ENCODE peak calls at places on chromosome 9, in ten cellular contexts. G, Y, F, Q, S, U, C, B, T and P are unnamed samples.

GRCh38 chr9:133490201-133490681 is 11.3 kb upstream of the SLC2A6 start:
- DNase-seq in T (no peak), Q (no peak), B (no peak), G (no peak), S (no peak), C (no peak), F (no peak), U (no peak), Y (no peak), P (no peak)

GRCh38 chr9:86329649-86330048 is 24.6 kb downstream of the TUT7 start:
- DNase-seq in B (no peak), Y (no peak), T (no peak), S (no peak), Q (no peak), C (no peak), U (no peak), F (peak; percentile 45), G (no peak), P (no peak)

GRCh38 chr9:82891321-82891720 is 171.6 kb downstream of the RASEF start:
- DNase-seq in G (no peak), U (no peak), T (no peak), Q (no peak), C (no peak), F (no peak), Y (no peak), S (no peak), B (no peak), P (no peak)

GRCh38 chr9:109574061-109574882 is 76.2 kb upstream of the PTPN3 start:
- DNase-seq in Q (peak; percentile 43), T (no peak), U (peak; percentile 59), G (no peak), C (no peak), B (no peak), S (no peak), Y (no peak), F (peak; percentile 68), P (peak; percentile 33)

GRCh38 chr9:115524467-115525059 is 406.6 kb upstream of the TNC start:
- DNase-seq in Y (no peak), T (peak; percentile 20), G (peak; percentile 0), U (peak; percentile 44), F (peak; percentile 77), Q (peak; percentile 38), S (no peak), B (no peak), C (no peak), P (peak; percentile 40)

GRCh38 chr9:128203842-128204551 is 818 bp downstream of the DNM1 start:
- DNase-seq in S (no peak), B (no peak), Y (no peak), U (peak; percentile 83), T (peak; percentile 52), G (no peak), F (peak; percentile 47), C (no peak), Q (peak; percentile 79), P (peak; percentile 87)

GRCh38 chr9:76618762-76619161 is 145.5 kb upstream of the PCA3 start:
- DNase-seq in S (no peak), C (no peak), T (no peak), Y (no peak), G (no peak), B (no peak), U (no peak), F (peak; percentile 38), Q (no peak), P (no peak)

GRCh38 chr9:113772121-113772885 is 103.8 kb upstream of the ZNF618 start:
- DNase-seq in G (no peak), Y (no peak), C (no peak), S (no peak), F (peak; percentile 52), Q (no peak), B (no peak), U (no peak), T (no peak), P (no peak)

DNA sequence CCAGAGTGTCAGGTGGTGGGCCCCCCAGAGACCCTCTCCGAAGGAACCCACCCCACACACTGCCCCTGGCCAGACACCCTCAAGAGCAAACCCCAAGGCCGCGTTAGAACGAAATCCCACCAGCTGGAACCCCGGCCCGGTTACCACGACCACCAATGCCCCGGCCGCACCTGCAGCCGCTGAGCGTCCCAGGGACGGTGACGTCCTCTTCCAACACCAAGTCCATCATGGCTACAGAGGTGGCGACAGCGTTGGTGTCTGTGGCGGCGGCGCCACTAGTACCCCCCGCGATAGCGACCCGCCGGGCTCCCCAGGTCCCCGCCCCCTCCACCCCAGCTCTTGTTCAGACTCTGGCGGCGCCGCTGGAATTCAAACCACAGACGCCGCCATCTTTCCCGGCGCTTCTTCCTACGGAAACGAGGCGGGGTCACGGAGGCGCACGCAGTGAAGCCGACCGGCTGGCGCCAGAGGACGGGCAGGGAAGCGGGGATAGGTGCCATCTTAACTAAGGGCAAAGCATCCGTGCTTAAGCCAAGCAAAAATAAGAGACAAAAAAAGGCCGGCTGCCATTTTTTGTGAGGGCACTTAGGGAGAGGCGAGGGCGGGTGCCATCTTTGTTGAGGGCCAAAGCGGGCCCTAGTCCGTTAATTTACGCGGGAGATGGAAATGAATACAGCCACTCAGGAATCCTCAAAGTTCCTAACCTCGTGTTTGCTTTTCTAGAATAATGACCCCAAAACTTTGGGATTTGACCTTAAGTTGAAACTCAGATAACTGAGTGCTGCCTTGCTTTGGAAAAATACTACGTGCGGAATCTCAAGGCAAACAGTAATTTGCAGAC is at the start of gene CDK5RAP2:
- DNase-seq in G (peak; percentile 81), Y (peak; percentile 98), T (peak; percentile 94), B (peak; percentile 92), C (peak; percentile 91), F (peak; percentile 98), S (peak; percentile 81), U (peak; percentile 98), Q (peak; percentile 91), P (peak; percentile 97)
- TF ChIP-seq POLR2A in G (no peak), Y (no peak), T (no peak), B (peak; percentile 55), C (no peak), F (peak; percentile 63), S (peak; percentile 45), U (peak; percentile 46), Q (no peak), P (peak; percentile 34)

DNA sequence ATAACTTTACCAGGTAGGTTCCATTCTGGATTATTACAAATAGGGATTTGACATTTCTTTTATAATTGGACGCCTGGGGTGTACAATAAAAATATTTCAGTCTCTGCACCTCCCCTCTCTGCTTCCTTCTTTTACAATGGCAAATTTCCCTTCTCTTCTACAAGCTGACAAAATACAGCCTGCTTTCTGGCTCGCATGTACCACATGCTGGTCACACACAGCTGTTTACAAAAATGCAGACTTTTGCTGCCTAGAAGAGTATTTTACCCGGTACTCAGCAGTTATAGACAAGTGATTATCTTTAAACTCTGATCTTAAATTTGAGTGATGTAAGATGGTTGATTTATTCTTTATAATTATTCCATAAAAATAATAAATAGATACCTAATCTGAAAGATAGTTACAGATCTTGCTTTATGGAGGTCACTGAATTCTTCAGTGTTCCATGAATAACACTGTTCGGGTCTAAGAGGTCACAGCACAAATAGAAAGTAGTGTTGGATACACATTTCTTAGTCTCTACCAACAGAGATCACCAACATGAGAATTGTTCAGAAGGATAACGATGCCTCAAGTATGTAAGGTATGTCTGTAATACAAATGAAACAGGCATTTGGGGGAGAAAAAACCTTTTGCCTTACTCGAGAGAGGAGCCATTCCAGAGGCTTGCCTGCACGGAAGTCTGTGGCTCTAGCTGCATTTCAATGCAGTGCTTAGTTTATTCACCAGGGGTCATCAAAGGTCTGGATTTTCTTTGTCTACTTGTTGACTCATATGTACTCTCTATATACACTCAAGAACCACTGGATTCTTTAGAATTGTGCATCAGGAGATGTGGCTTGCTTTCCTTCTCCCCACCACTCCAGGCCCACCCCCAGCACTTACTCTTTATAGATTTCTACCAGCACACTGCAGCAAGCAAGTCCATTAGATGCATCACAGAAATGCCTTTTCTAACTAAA is 206.6 kb upstream of the RFX3 start:
- DNase-seq in U (peak; percentile 93), S (no peak), F (peak; percentile 90), Y (no peak), C (no peak), G (peak; percentile 34), Q (peak; percentile 78), B (peak; percentile 25), T (peak; percentile 40), P (peak; percentile 57)
- TF ChIP-seq POLR2A in U (no peak), S (no peak), F (peak; percentile 40), Y (no peak), C (no peak), G (no peak), Q (no peak), B (no peak), T (no peak), P (no peak)

GRCh38 chr9:127066775-127067111 is 55.7 kb downstream of the ANGPTL2 start:
- DNase-seq in Q (no peak), C (no peak), Y (no peak), G (no peak), B (no peak), U (peak; percentile 75), T (no peak), S (no peak), F (peak; percentile 79), P (no peak)

GRCh38 chr9:127064335-127064734 is 58.1 kb downstream of the ANGPTL2 start:
- DNase-seq in B (no peak), C (no peak), G (no peak), F (no peak), S (no peak), U (no peak), Q (no peak), T (no peak), Y (no peak), P (no peak)

GRCh38 chr9:127066060-127066774 is 56.2 kb downstream of the ANGPTL2 start:
- DNase-seq in G (no peak), U (no peak), Q (no peak), F (peak; percentile 60), Y (no peak), B (no peak), S (no peak), T (no peak), C (no peak), P (no peak)

GRCh38 chr9:127065592-127065991 is 56.8 kb downstream of the ANGPTL2 start:
- DNase-seq in T (no peak), Q (no peak), Y (no peak), C (no peak), G (no peak), F (peak; percentile 96), U (no peak), B (no peak), S (no peak), P (no peak)

DNA sequence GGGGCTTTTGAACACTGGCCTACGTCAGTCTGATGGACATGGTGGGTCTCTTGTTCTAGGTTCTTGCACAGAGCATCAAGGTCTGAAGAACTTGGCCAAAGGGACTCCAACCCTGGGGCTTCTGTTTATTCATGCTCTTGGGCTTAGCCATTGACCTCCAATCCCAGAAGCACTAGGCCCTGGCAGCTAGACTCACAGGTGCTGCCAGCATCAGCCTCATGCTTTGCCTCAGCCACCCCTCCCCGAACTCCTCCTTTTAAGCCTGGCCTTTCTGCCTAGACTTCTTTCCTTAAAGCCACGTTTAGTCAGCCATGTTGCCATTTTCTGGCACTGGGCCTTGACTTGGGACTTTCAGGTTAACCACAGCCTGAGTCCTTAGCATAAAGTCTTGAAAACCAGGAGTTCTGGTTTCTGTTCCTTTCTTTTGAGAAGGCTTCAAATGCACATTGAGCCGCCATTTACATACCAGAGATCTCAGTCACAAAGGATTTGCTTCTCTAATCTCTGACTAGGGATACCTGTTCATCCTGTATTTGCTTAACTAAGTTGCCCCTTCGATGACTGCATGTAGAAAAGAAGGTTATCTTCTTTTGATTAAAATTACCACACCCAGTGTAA is 54.7 kb downstream of the ANGPTL2 start:
- DNase-seq in S (no peak), B (no peak), C (no peak), Q (no peak), Y (no peak), G (no peak), U (no peak), F (no peak), T (no peak), P (no peak)
- TF ChIP-seq POLR2A in S (no peak), B (no peak), C (no peak), Q (no peak), Y (no peak), G (no peak), U (no peak), F (no peak), T (no peak), P (no peak)

GRCh38 chr9:85237478-85237877 is 504.3 kb downstream of the AGTPBP1 start:
- DNase-seq in S (no peak), G (no peak), F (no peak), U (no peak), Y (no peak), T (no peak), Q (no peak), B (no peak), C (no peak), P (no peak)
- TF ChIP-seq POLR2A in S (no peak), G (no peak), F (no peak), U (no peak), Y (no peak), T (no peak), Q (no peak), B (no peak), C (no peak), P (no peak)